ENCODE peak calls at places on chromosomes 4 and X, in six cellular contexts. Y is neural progenitor cell, U is MM.1S, O is HCT116, F is PC-3, T is GM23338. B is an unnamed sample.

GRCh38 chrX:13533726-13534125 is 35.7 kb upstream of the EGFL6 start:
- DNase-seq in Y (no peak), U (no peak), O (no peak), F (peak), T (no peak), B (no peak)

GRCh38 chr4:176123710-176124407 is 58.2 kb downstream of the WDR17 start:
- DNase-seq in Y (peak), U (peak), O (peak), F (peak), T (peak), B (peak)

GRCh38 chr4:135573251-135573650 is 1371.7 kb upstream of the PABPC4L start:
- DNase-seq in Y (no peak), U (no peak), O (no peak), F (no peak), T (no peak), B (no peak)

GRCh38 chr4:127741247-127741646 is 11.0 kb downstream of the SLC25A31 start:
- DNase-seq in Y (no peak), U (no peak), O (no peak), F (no peak), T (no peak), B (no peak)

GRCh38 chrX:23327104-23327503 is 7.5 kb upstream of the PTCHD1 start:
- DNase-seq in Y (peak), U (no peak), O (no peak), F (no peak), T (peak), B (no peak)

GRCh38 chr4:158322119-158322518 is 111.8 kb downstream of the TMEM144 start:
- DNase-seq in Y (no peak), U (no peak), O (no peak), F (peak), T (no peak), B (no peak)

GRCh38 chr4:103098331-103098730 is 1.3 kb downstream of the BDH2 start:
- DNase-seq in Y (peak), U (no peak), O (no peak), F (no peak), T (no peak), B (no peak)

GRCh38 chr4:8427761-8428287 is 12.7 kb downstream of the ACOX3 start:
- DNase-seq in Y (peak), U (no peak), O (no peak), F (peak), T (peak), B (peak)

GRCh38 chr4:182806259-182807252 is 110.6 kb downstream of the DCTD start:
- DNase-seq in Y (peak), U (peak), O (peak), F (peak), T (peak), B (peak)

GRCh38 chrX:130080791-130081367 is 29.4 kb downstream of the ELF4 start:
- DNase-seq in Y (no peak), U (no peak), O (no peak), F (no peak), T (no peak), B (no peak)

GRCh38 chr4:54082168-54082567 is 17.8 kb upstream of the CHIC2 start:
- DNase-seq in Y (no peak), U (no peak), O (peak), F (peak), T (no peak), B (no peak)

GRCh38 chrX:118595501-118596042 is 100.0 kb downstream of the DOCK11 start:
- DNase-seq in Y (no peak), U (no peak), O (no peak), F (no peak), T (no peak), B (no peak)

GRCh38 chr4:119040711-119041185 is 94.9 kb upstream of the MYOZ2 start:
- DNase-seq in Y (peak), U (no peak), O (no peak), F (peak), T (peak), B (no peak)

GRCh38 chrX:34918091-34918736 is 24.4 kb upstream of the FAM47B start:
- DNase-seq in Y (no peak), U (no peak), O (no peak), F (peak), T (no peak), B (no peak)

DNA sequence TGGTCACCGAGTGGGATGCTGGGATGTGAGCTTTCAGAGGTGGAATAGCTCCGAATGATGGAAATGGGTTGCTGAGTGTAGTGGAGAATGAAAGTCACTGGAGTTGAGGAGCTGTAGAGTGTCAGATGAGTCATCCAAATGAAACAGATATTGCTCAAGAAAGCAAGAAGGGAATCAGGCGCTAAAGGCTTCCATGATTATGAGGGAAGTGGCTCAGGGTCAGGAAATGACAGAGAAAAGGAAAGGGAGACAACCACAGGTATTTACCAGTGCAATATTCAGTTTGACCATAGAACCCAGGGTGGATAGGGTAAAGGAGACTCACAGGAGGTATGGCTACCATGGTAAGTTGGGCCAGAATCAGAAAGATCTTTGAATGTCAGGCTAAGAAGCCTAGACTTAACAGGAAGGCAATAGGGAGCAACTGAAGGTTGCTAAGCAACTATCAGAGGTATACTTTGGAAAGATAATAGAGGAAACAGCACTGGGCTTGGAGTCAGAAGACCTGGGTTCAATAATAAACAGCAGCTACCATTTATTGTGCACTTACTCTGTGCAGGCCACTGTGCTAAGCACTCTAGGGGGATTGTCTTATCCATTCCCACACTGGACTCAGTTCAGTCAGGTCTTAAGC is 11.7 kb downstream of the LAS1L start:
- DNase-seq in Y (no peak), U (no peak), O (no peak), F (peak), T (no peak), B (no peak)
- TF ChIP-seq EZH2phosphoT487 in Y (no peak), U (no peak), O (no peak), F (no peak), T (no peak), B (no peak)

DNA sequence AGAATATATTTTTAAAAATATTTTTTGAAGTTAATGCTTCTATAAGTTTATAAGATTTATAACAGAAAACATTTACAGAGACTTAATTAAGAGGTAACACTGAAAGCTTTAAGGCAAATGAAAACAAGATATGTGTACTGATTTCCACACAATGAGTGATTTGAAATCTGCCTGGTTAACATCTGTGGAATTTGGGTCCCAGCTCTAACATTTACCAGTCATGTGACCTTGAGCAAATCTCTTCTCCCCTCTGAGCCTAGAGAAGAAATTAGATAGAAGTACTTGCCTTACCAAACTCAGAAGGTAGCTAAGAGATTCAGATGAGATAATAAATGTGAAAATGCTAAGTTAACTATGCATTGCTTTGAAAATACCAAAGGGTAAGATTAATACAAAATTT is 458.8 kb upstream of the LCORL start:
- DNase-seq in Y (no peak), U (no peak), O (no peak), F (no peak), T (no peak), B (no peak)
- H3K4me3 ChIP-seq in Y (no peak), U (no peak), O (no peak), F (no peak), T (no peak), B (no peak)

GRCh38 chr4:87006531-87007344 is 71.9 kb downstream of the AFF1 start:
- DNase-seq in Y (peak), U (peak), O (peak), F (peak), T (peak), B (peak)

GRCh38 chr4:87003266-87003665 is 68.5 kb downstream of the AFF1 start:
- DNase-seq in Y (no peak), U (no peak), O (no peak), F (no peak), T (no peak), B (no peak)

GRCh38 chr4:87005690-87006461 is 71.1 kb downstream of the AFF1 start:
- DNase-seq in Y (peak), U (peak), O (no peak), F (peak), T (peak), B (peak)

GRCh38 chr4:87007345-87008181 is 72.8 kb downstream of the AFF1 start:
- DNase-seq in Y (peak), U (peak), O (no peak), F (peak), T (peak), B (peak)

DNA sequence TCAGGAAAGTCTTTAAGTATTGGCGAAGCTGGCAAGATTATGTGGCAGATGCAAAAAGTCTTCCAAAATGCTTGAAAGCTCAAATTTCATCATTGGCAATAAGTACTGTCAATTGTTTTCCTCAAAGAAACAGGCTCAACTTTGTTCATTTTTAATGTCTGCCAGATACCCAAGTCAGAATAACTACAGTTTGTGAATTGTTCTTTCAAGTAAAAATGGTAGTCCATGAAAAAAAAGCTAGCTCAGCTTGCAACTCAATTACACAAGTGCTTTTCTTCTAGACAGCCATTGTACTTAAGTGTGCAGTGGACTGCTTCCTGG is 70.5 kb downstream of the AFF1 start:
- DNase-seq in Y (no peak), U (peak), O (no peak), F (no peak), T (no peak), B (peak)
- H3K27ac ChIP-seq in Y (peak), U (peak), O (peak), F (no peak), T (no peak), B (peak)

DNA sequence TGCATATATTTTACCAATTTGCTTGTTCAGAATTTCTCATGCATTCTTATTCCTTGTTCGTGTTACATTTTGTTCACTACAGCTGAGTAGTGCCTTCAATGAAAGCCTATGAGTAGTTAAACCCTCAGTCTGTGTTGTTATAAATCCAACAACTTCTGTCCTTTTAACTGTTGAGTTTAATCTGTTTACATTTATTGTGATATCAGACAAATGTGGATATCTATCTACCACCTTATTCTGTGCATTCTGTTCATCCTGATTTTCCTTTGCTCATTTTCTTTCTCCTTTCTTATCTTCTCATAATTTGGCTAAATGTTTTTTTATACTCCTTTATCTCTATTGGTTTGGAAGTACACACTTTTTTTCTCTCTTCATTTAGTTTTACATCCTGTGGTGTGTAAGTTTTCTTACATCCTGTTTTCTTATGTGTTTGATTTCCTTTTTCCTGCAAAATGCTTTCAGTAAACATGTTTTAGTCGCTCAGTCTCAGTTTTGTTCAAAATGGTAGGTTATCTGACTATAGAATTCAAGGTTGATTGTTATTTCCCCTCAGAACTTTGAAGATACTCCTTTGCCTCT is 54.2 kb downstream of the CASP6 start:
- DNase-seq in Y (no peak), U (no peak), O (no peak), F (no peak), T (no peak), B (no peak)
- TF ChIP-seq EZH2phosphoT487 in Y (no peak), U (no peak), O (no peak), F (no peak), T (no peak), B (no peak)